ENCODE peak calls at places on chromosomes 4 and X, in ten cellular contexts. W, Y, X, S, O, A, R, C, T and P are unnamed samples.

GRCh38 chrX:57596109-57596870 is 4.5 kb downstream of the ZXDB start:
- DNase-seq in W (no peak), Y (no peak), X (no peak), S (no peak), O (no peak), A (no peak), R (no peak), C (no peak), T (no peak), P (no peak)

GRCh38 chr4:89307446-89308160 is at the start of gene GPRIN3:
- DNase-seq in W (peak), Y (peak), X (no peak), S (peak), O (no peak), A (peak), R (peak), C (peak), T (no peak), P (no peak)

GRCh38 chr4:10521386-10521785 is 64.2 kb upstream of the ZNF518B start:
- DNase-seq in W (no peak), Y (no peak), X (no peak), S (no peak), O (no peak), A (no peak), R (no peak), C (no peak), T (no peak), P (no peak)

GRCh38 chr4:24473309-24473721 is 111.0 kb downstream of the DHX15 start:
- DNase-seq in W (peak), Y (peak), X (no peak), S (no peak), O (no peak), A (no peak), R (no peak), C (no peak), T (peak), P (no peak)

GRCh38 chr4:87732033-87732770 is 67.2 kb upstream of the IBSP start:
- DNase-seq in W (no peak), Y (no peak), X (no peak), S (no peak), O (no peak), A (no peak), R (no peak), C (no peak), T (no peak), P (no peak)

GRCh38 chr4:137519406-137519805 is 12.9 kb downstream of the PCDH18 start:
- DNase-seq in W (no peak), Y (no peak), X (no peak), S (no peak), O (no peak), A (no peak), R (no peak), C (no peak), T (peak), P (no peak)

GRCh38 chr4:24240655-24241054 is 343.7 kb downstream of the DHX15 start:
- DNase-seq in W (no peak), Y (no peak), X (no peak), S (no peak), O (no peak), A (no peak), R (no peak), C (no peak), T (no peak), P (no peak)

GRCh38 chr4:7894098-7894676 is 45.5 kb downstream of the AFAP1 start:
- DNase-seq in W (no peak), Y (no peak), X (no peak), S (no peak), O (no peak), A (no peak), R (no peak), C (no peak), T (no peak), P (no peak)

GRCh38 chr4:122765702-122766352 is 33.3 kb downstream of the BBS12 start:
- DNase-seq in W (no peak), Y (no peak), X (no peak), S (no peak), O (peak), A (no peak), R (no peak), C (no peak), T (peak), P (no peak)

GRCh38 chrX:53356186-53356585 is 66.3 kb downstream of the SMC1A start:
- DNase-seq in W (no peak), Y (no peak), X (no peak), S (no peak), O (no peak), A (no peak), R (no peak), C (no peak), T (no peak), P (no peak)